ENCODE peak calls at places on chromosome 7, in six cellular contexts. U is AG09309, P is fibroblast of mammary gland, G is fibroblast of the aortic adventitia, B is WERI-Rb-1, X is transverse colon. R is an unnamed sample.

GRCh38 chr7:30647589-30647988 is 34.7 kb downstream of the CRHR2 start:
- DNase-seq in U (no peak), P (no peak), G (no peak), B (peak; percentile 85), X (no peak), R (no peak)

GRCh38 chr7:42351313-42351935 is 114.4 kb upstream of the GLI3 start:
- DNase-seq in U (peak; percentile 63), P (peak; percentile 6), G (peak; percentile 30), B (no peak), X (no peak), R (no peak)

GRCh38 chr7:27172823-27173411 is 1.2 kb downstream of the HOXA10 start:
- DNase-seq in U (peak; percentile 88), P (peak; percentile 71), G (no peak), B (peak; percentile 44), X (peak; percentile 80), R (no peak)

GRCh38 chr7:17681965-17682364 is 258.3 kb downstream of the SNX13 start:
- DNase-seq in U (no peak), P (peak; percentile 66), G (peak; percentile 73), B (no peak), X (no peak), R (no peak)

GRCh38 chr7:74401137-74401859 is 52.4 kb upstream of the GTF2IRD1 start:
- DNase-seq in U (no peak), P (peak; percentile 56), G (peak; percentile 62), B (peak; percentile 72), X (peak; percentile 77), R (peak; percentile 77)

GRCh38 chr7:26857534-26858228 is 6.7 kb downstream of the SKAP2 start:
- DNase-seq in U (no peak), P (peak; percentile 51), G (no peak), B (no peak), X (peak; percentile 38), R (peak; percentile 23)

GRCh38 chr7:148983220-148984146 is 44.8 kb downstream of the PDIA4 start:
- DNase-seq in U (no peak), P (peak; percentile 85), G (peak; percentile 86), B (peak; percentile 93), X (peak; percentile 48), R (peak; percentile 78)

GRCh38 chr7:223861-224260 is 31.5 kb downstream of the FAM20C start:
- DNase-seq in U (no peak), P (no peak), G (no peak), B (no peak), X (no peak), R (no peak)

GRCh38 chr7:104794154-104794553 is 219.9 kb upstream of the KMT2E start:
- DNase-seq in U (no peak), P (no peak), G (no peak), B (no peak), X (no peak), R (no peak)

GRCh38 chr7:151064454-151064853 is 5.1 kb downstream of the SLC4A2 start:
- DNase-seq in U (no peak), P (no peak), G (no peak), B (no peak), X (no peak), R (no peak)

GRCh38 chr7:114789161-114789560 is 132.7 kb upstream of the MDFIC start:
- DNase-seq in U (no peak), P (peak; percentile 57), G (peak; percentile 65), B (no peak), X (no peak), R (no peak)

GRCh38 chr7:34087892-34088891 is 182.9 kb downstream of the BMPER start:
- DNase-seq in U (no peak), P (peak; percentile 61), G (peak; percentile 52), B (peak; percentile 69), X (peak; percentile 37), R (no peak)

GRCh38 chr7:139772115-139772514 is 5.7 kb downstream of the HIPK2 start:
- DNase-seq in U (no peak), P (peak; percentile 44), G (no peak), B (no peak), X (no peak), R (no peak)

GRCh38 chr7:3955751-3956696 is 655.0 kb downstream of the SDK1 start:
- DNase-seq in U (no peak), P (no peak), G (no peak), B (no peak), X (peak; percentile 14), R (no peak)

GRCh38 chr7:16187131-16187530 is 234.2 kb downstream of the CRPPA start:
- DNase-seq in U (no peak), P (no peak), G (no peak), B (no peak), X (no peak), R (no peak)

GRCh38 chr7:151085691-151086620 is at the start of gene AGAP3:
- DNase-seq in U (no peak), P (peak; percentile 63), G (peak; percentile 53), B (peak; percentile 94), X (peak; percentile 90), R (peak; percentile 84)

GRCh38 chr7:155856656-155857055 is 44.4 kb upstream of the SHH start:
- DNase-seq in U (no peak), P (no peak), G (no peak), B (no peak), X (no peak), R (no peak)

GRCh38 chr7:90625562-90625961 is 29.4 kb downstream of the CDK14 start:
- DNase-seq in U (no peak), P (peak; percentile 46), G (peak; percentile 86), B (peak; percentile 81), X (peak; percentile 11), R (no peak)

GRCh38 chr7:76397409-76398183 is 11.9 kb downstream of the SSC4D start:
- DNase-seq in U (no peak), P (peak; percentile 65), G (peak; percentile 47), B (no peak), X (peak; percentile 89), R (peak; percentile 60)

GRCh38 chr7:45064047-45064725 is 24.6 kb downstream of the NACAD start:
- DNase-seq in U (no peak), P (no peak), G (no peak), B (no peak), X (no peak), R (no peak)

GRCh38 chr7:27697861-27698430 is 35.3 kb upstream of the HIBADH start:
- DNase-seq in U (no peak), P (peak; percentile 37), G (no peak), B (no peak), X (peak; percentile 63), R (no peak)

GRCh38 chr7:71457881-71458590 is 326.1 kb downstream of the GALNT17 start:
- DNase-seq in U (no peak), P (no peak), G (no peak), B (no peak), X (no peak), R (no peak)

GRCh38 chr7:4143511-4144160 is 538.5 kb upstream of the FOXK1 start:
- DNase-seq in U (no peak), P (no peak), G (no peak), B (no peak), X (no peak), R (no peak)

GRCh38 chr7:50805425-50806130 is 22.9 kb upstream of the GRB10 start:
- DNase-seq in U (no peak), P (no peak), G (no peak), B (no peak), X (no peak), R (no peak)

GRCh38 chr7:151807876-151808275 is 69.0 kb downstream of the PRKAG2 start:
- DNase-seq in U (no peak), P (no peak), G (no peak), B (no peak), X (no peak), R (no peak)

DNA sequence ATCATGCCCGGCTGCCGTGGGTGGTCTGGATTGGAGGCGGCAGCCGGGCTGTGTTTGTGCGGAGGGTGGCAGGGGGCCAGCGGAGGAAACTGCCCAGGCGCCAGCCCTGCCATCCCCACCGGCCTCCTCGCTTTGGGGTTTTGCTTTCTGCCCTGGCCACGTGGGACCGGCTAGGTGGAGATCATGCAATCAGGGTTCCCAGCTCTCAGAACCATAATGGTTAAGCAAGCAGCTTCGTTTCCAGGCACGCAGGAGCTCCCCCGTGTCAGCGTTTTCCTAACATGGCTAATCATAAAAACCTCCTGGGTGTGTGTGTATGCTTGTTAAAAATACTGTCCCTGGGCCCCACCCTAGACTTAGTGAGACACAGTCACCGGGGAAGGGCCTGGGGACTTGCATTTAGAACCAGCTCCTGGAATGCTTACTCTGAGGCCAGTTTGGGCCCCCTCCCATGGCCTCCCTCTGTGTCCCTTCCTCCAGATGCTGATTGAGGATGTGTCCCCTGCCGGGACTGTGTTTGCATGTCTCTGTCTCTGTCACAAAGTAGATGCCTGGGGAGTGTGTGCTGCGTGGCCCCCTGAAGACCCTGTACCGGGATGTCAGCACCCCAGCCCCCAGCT is 119.3 kb downstream of the CUX1 start:
- DNase-seq in U (no peak), P (peak; percentile 34), G (peak; percentile 67), B (no peak), X (peak; percentile 71), R (peak; percentile 25)
- H3K4me3 ChIP-seq in U (peak overlapping the region; percentile 20), P (peak overlapping the region; percentile 15), G (peak overlapping the region; percentile 13), B (no peak overlapping the region), X (peak overlapping the region; percentile 39), R (no peak overlapping the region)

DNA sequence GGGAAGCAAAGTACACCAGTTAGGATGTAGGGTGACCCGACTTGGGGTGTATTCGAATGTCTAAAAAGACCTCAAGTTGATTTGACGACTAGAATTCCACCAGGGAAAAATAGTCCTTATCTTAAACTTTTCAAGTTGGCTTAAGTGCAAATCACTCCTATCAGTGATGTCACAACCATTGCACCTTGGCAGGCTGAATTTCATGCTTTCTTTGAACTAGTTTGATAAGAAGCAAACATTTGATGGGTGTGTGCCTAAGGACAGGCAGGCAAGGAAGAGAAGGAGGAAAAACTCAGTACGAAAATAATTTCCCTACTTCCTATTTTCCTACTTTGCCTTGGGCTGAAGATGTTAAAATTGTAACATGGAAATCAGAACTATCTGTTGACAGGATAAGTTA is 830.6 kb upstream of the COBL start:
- DNase-seq in U (no peak), P (no peak), G (no peak), B (no peak), X (no peak), R (no peak)
- H3K4me3 ChIP-seq in U (no peak overlapping the region), P (no peak overlapping the region), G (no peak overlapping the region), B (no peak overlapping the region), X (no peak overlapping the region), R (no peak overlapping the region)

GRCh38 chr7:106681815-106682495 is 21.0 kb upstream of the CCDC71L start:
- DNase-seq in U (no peak), P (peak; percentile 52), G (peak; percentile 77), B (no peak), X (no peak), R (no peak)

GRCh38 chr7:106678795-106679152 is 17.8 kb upstream of the CCDC71L start:
- DNase-seq in U (no peak), P (no peak), G (no peak), B (no peak), X (no peak), R (no peak)

GRCh38 chr7:106683941-106684340 is 23.0 kb upstream of the CCDC71L start:
- DNase-seq in U (no peak), P (no peak), G (no peak), B (no peak), X (no peak), R (no peak)

GRCh38 chr7:106679153-106679931 is 18.4 kb upstream of the CCDC71L start:
- DNase-seq in U (no peak), P (peak; percentile 73), G (peak; percentile 69), B (no peak), X (no peak), R (no peak)
- H3K4me3 ChIP-seq in U (no peak overlapping the region), P (no peak overlapping the region), G (no peak overlapping the region), B (no peak overlapping the region), X (no peak overlapping the region), R (no peak overlapping the region)

GRCh38 chr7:107208563-107208962 is 39.8 kb downstream of the HBP1 start:
- DNase-seq in U (no peak), P (no peak), G (no peak), B (no peak), X (no peak), R (no peak)
- H3K4me3 ChIP-seq in U (no peak overlapping the region), P (no peak overlapping the region), G (no peak overlapping the region), B (no peak overlapping the region), X (no peak overlapping the region), R (no peak overlapping the region)